ENCODE peak calls at places on chromosomes 12 and 14, in eight cellular contexts. Q is GF-D8; H is neural crest cell; W is effector memory CD8-positive, alpha-beta T cell; D is kidney epithelial cell; J is GM10248; U is Calu3; O is NCI-H1694 treated with DMSO at 0.1 percent for 48 hours. S is an unnamed sample.

GRCh38 chr14:91399868-91400640 is 17.6 kb downstream of the CCDC88C start:
- DNase-seq in Q (no peak), H (no peak), W (no peak), D (no peak), J (peak), U (no peak), O (no peak), S (no peak)

GRCh38 chr14:49857427-49858003 is 4.9 kb upstream of the NEMF start:
- DNase-seq in Q (no peak), H (no peak), W (no peak), D (no peak), J (no peak), U (no peak), O (no peak), S (no peak)

GRCh38 chr14:51883232-51883631 is 22.8 kb downstream of the GNG2 start:
- DNase-seq in Q (no peak), H (no peak), W (no peak), D (no peak), J (no peak), U (no peak), O (no peak), S (no peak)

GRCh38 chr14:19729359-19729758 is 14.0 kb upstream of the OR4Q3 start:
- DNase-seq in Q (no peak), H (no peak), W (no peak), D (no peak), J (no peak), U (no peak), O (no peak), S (no peak)

GRCh38 chr12:46214668-46215429 is 54.0 kb downstream of the SLC38A1 start:
- DNase-seq in Q (no peak), H (no peak), W (peak), D (no peak), J (no peak), U (no peak), O (no peak), S (no peak)

GRCh38 chr12:98955284-98955683 is 310.2 kb downstream of the APAF1 start:
- DNase-seq in Q (no peak), H (no peak), W (no peak), D (no peak), J (peak), U (peak), O (peak), S (peak)

GRCh38 chr14:104856157-104856868 is 8.8 kb upstream of the CEP170B start:
- DNase-seq in Q (no peak), H (no peak), W (no peak), D (no peak), J (no peak), U (no peak), O (no peak), S (no peak)

GRCh38 chr14:78763746-78764145 is 593.6 kb downstream of the NRXN3 start:
- DNase-seq in Q (no peak), H (no peak), W (no peak), D (no peak), J (no peak), U (no peak), O (no peak), S (no peak)

GRCh38 chr12:81284137-81284536 is 206.3 kb downstream of the ACSS3 start:
- DNase-seq in Q (no peak), H (no peak), W (no peak), D (no peak), J (no peak), U (no peak), O (no peak), S (no peak)

GRCh38 chr14:92677087-92677668 is 71.2 kb downstream of the LGMN start:
- DNase-seq in Q (no peak), H (no peak), W (no peak), D (no peak), J (peak), U (no peak), O (no peak), S (no peak)

GRCh38 chr14:56342419-56342901 is 224.2 kb downstream of the PELI2 start:
- DNase-seq in Q (no peak), H (no peak), W (no peak), D (no peak), J (no peak), U (no peak), O (peak), S (no peak)

S was measured in HT-29.